ENCODE peak calls at places on chromosomes 13 and 19, in ten cellular contexts. Y is amniotic stem cell; N is stimulated activated CD8-positive, alpha-beta memory T cell treated with anti-CD3 and anti-CD28 coated beads, Interleukin-15, amount 100 ng/mL, for 1 hour; G is activated CD8-positive, alpha-beta T cell treated with anti-CD3 and anti-CD28 coated beads for 36 hours; P is stimulated activated CD4-positive, alpha-beta T cell treated with anti-CD3 and anti-CD28 coated beads, Interleukin-15, amount 100 ng/mL, for 1 hour; L is HT1080; O is natural killer cell treated with Interleukin-12 subunit alpha and Interleukin-12 subunit beta and Interleukin-15 and Interleukin-18, amount 100 ng/mL, for 72 hours; S is dorsolateral prefrontal cortex; H is A549; B is effector memory CD4-positive, alpha-beta T cell. X is an unnamed sample.

GRCh38 chr13:41216160-41216559 is 21.8 kb upstream of the KBTBD7 start:
- DNase-seq in H (no peak), Y (no peak), G (no peak), S (no peak), N (no peak), P (no peak), B (no peak), L (peak), O (no peak), X (no peak)

GRCh38 chr13:99991013-99991805 is 9.6 kb downstream of the ZIC2 start:
- DNase-seq in S (no peak), G (no peak), O (no peak), N (no peak), P (no peak), B (no peak), H (no peak), Y (no peak), L (no peak), X (no peak)

GRCh38 chr19:531753-532571 is at the start of gene CDC34:
- DNase-seq in Y (no peak), P (no peak), G (no peak), H (no peak), O (no peak), N (no peak), B (no peak), S (no peak), L (no peak), X (no peak)

GRCh38 chr13:76732367-76732766 is 153.8 kb downstream of the KCTD12 start:
- DNase-seq in P (no peak), N (no peak), H (no peak), Y (no peak), B (no peak), S (no peak), L (no peak), O (no peak), G (no peak), X (no peak)

GRCh38 chr13:66558511-66558910 is 671.6 kb downstream of the PCDH9 start:
- DNase-seq in N (no peak), P (no peak), L (no peak), O (no peak), Y (no peak), B (no peak), S (no peak), G (no peak), H (no peak), X (no peak)

GRCh38 chr19:12721656-12722565 is 1.8 kb downstream of the TNPO2 start:
- DNase-seq in S (peak), G (peak), H (peak), P (peak), O (peak), N (no peak), B (peak), Y (peak), L (peak), X (peak)

GRCh38 chr19:5181331-5181730 is 159.3 kb downstream of the PTPRS start:
- DNase-seq in P (no peak), S (no peak), H (no peak), B (no peak), Y (no peak), O (no peak), L (no peak), G (no peak), N (no peak), X (no peak)

GRCh38 chr19:3403489-3404323 is 37.3 kb downstream of the NFIC start:
- DNase-seq in H (no peak), S (peak), N (no peak), Y (peak), G (no peak), B (no peak), P (no peak), L (no peak), O (no peak), X (no peak)

GRCh38 chr13:80979035-80979641 is 638.2 kb upstream of the SPRY2 start:
- DNase-seq in Y (peak), O (peak), S (peak), H (peak), L (peak), N (no peak), G (peak), P (no peak), B (no peak), X (peak)

GRCh38 chr19:58345558-58345957 is 7.7 kb downstream of the A1BG start:
- DNase-seq in H (no peak), Y (no peak), N (no peak), G (no peak), B (no peak), O (no peak), L (no peak), S (no peak), P (no peak), X (no peak)

GRCh38 chr13:76764429-76764828 is 121.8 kb downstream of the KCTD12 start:
- DNase-seq in B (no peak), S (no peak), P (no peak), Y (no peak), H (no peak), N (no peak), O (no peak), G (no peak), L (peak), X (no peak)

GRCh38 chr13:111202745-111203144 is 87.6 kb downstream of the ARHGEF7 start:
- DNase-seq in B (no peak), G (peak), Y (peak), N (no peak), H (peak), O (no peak), L (peak), S (no peak), P (no peak), X (no peak)

GRCh38 chr19:948842-949496 is 23.1 kb downstream of the ARID3A start:
- DNase-seq in N (no peak), G (no peak), P (no peak), H (no peak), S (no peak), Y (no peak), L (no peak), O (no peak), B (no peak), X (no peak)

GRCh38 chr13:35549481-35549880 is 73.0 kb upstream of the MAB21L1 start:
- DNase-seq in G (no peak), B (no peak), L (peak), H (peak), P (no peak), O (no peak), N (no peak), Y (peak), S (no peak), X (no peak)

GRCh38 chr13:108963846-108964600 is 334.6 kb downstream of the MYO16 start:
- DNase-seq in H (no peak), G (no peak), L (no peak), P (no peak), O (no peak), B (no peak), Y (no peak), N (no peak), S (no peak), X (no peak)

GRCh38 chr13:37319041-37319443 is 213.6 kb upstream of the CSNK1A1L start:
- DNase-seq in P (no peak), N (no peak), L (no peak), G (no peak), B (no peak), H (no peak), S (no peak), Y (no peak), O (no peak), X (no peak)

GRCh38 chr13:88707652-88708051 is 1036.5 kb downstream of the SLITRK5 start:
- DNase-seq in G (no peak), L (no peak), P (no peak), Y (no peak), N (no peak), H (no peak), O (no peak), S (no peak), B (no peak), X (peak)

GRCh38 chr19:10544242-10544752 is 593 bp downstream of the ATG4D start:
- DNase-seq in P (no peak), B (peak), G (peak), Y (no peak), O (no peak), L (no peak), H (no peak), S (no peak), N (no peak), X (no peak)

GRCh38 chr19:4694211-4694987 is 24.3 kb upstream of the MYDGF start:
- DNase-seq in Y (no peak), P (no peak), L (peak), H (peak), G (no peak), B (no peak), S (peak), O (no peak), N (no peak), X (no peak)

GRCh38 chr13:110713981-110714797 is 689 bp downstream of the ING1 start:
- DNase-seq in B (peak), H (peak), N (peak), P (peak), Y (no peak), L (no peak), S (peak), O (peak), G (peak), X (no peak)

GRCh38 chr13:34156841-34157365 is 339.0 kb downstream of the RFC3 start:
- DNase-seq in S (peak), P (no peak), L (peak), Y (peak), N (no peak), G (peak), B (no peak), H (peak), O (no peak), X (no peak)